ENCODE peak calls at places on chromosome 17, in five cellular contexts. One of them, this sample, is unnamed.

GRCh38 chr17:38465420-38466345 is 37.4 kb downstream of the ARHGAP23 start:
- DNase-seq in SHP77: no peak
- DNase-seq in NCI-H69: peak
- DNase-seq in DND-41: no peak
- DNase-seq in NCI-H1048: no peak
- DNase-seq in this sample: no peak

GRCh38 chr17:38861399-38861843 is 7.9 kb upstream of the RPL23 start:
- DNase-seq in NCI-H69: peak
- DNase-seq in SHP77: no peak
- DNase-seq in NCI-H1048: no peak
- DNase-seq in DND-41: no peak
- DNase-seq in this sample: no peak

GRCh38 chr17:38729886-38730525 is at the start of gene CISD3:
- DNase-seq in DND-41: peak
- DNase-seq in SHP77: peak
- DNase-seq in NCI-H69: peak
- DNase-seq in NCI-H1048: peak
- DNase-seq in this sample: peak

GRCh38 chr17:41771389-41772206 is 14.9 kb downstream of the JUP start:
- DNase-seq in NCI-H69: no peak
- DNase-seq in SHP77: no peak
- DNase-seq in DND-41: no peak
- DNase-seq in NCI-H1048: no peak
- DNase-seq in this sample: no peak

GRCh38 chr17:16573466-16573865 is 4.5 kb upstream of the ZNF287 start:
- DNase-seq in DND-41: no peak
- DNase-seq in NCI-H1048: no peak
- DNase-seq in NCI-H69: no peak
- DNase-seq in SHP77: no peak
- DNase-seq in this sample: no peak

GRCh38 chr17:66702106-66702936 is 132.6 kb upstream of the CACNG5 start:
- DNase-seq in NCI-H1048: no peak
- DNase-seq in NCI-H69: peak
- DNase-seq in DND-41: no peak
- DNase-seq in SHP77: no peak
- DNase-seq in this sample: no peak

GRCh38 chr17:740240-741055 is 8.1 kb downstream of the TLCD3A start:
- DNase-seq in NCI-H1048: no peak
- DNase-seq in DND-41: no peak
- DNase-seq in NCI-H69: no peak
- DNase-seq in SHP77: no peak
- DNase-seq in this sample: no peak

GRCh38 chr17:19250421-19251141 is 13.4 kb downstream of the EPN2 start:
- DNase-seq in SHP77: no peak
- DNase-seq in NCI-H69: peak
- DNase-seq in NCI-H1048: no peak
- DNase-seq in DND-41: no peak
- DNase-seq in this sample: no peak

GRCh38 chr17:32684087-32684828 is 192.7 kb downstream of the MYO1D start:
- DNase-seq in NCI-H1048: no peak
- DNase-seq in SHP77: peak
- DNase-seq in NCI-H69: no peak
- DNase-seq in DND-41: no peak
- DNase-seq in this sample: no peak

GRCh38 chr17:11628374-11628773 is 30.1 kb downstream of the DNAH9 start:
- DNase-seq in DND-41: no peak
- DNase-seq in NCI-H1048: no peak
- DNase-seq in NCI-H69: no peak
- DNase-seq in SHP77: no peak
- DNase-seq in this sample: no peak

GRCh38 chr17:19716108-19717030 is at the start of gene SLC47A2:
- DNase-seq in DND-41: no peak
- DNase-seq in NCI-H1048: no peak
- DNase-seq in NCI-H69: peak
- DNase-seq in SHP77: peak
- DNase-seq in this sample: no peak

GRCh38 chr17:18185832-18186231 is 2.2 kb downstream of the ALKBH5 start:
- DNase-seq in NCI-H69: no peak
- DNase-seq in NCI-H1048: no peak
- DNase-seq in SHP77: no peak
- DNase-seq in DND-41: no peak
- DNase-seq in this sample: no peak

GRCh38 chr17:62725791-62726249 is 82.3 kb downstream of the MARCHF10 start:
- DNase-seq in NCI-H69: no peak
- DNase-seq in DND-41: no peak
- DNase-seq in NCI-H1048: no peak
- DNase-seq in SHP77: no peak
- DNase-seq in this sample: no peak

GRCh38 chr17:16074423-16074822 is 74.8 kb downstream of the TTC19 start:
- DNase-seq in NCI-H69: no peak
- DNase-seq in DND-41: no peak
- DNase-seq in NCI-H1048: no peak
- DNase-seq in SHP77: no peak
- DNase-seq in this sample: no peak

GRCh38 chr17:81027591-81028505 is 7.1 kb upstream of the BAIAP2 start:
- DNase-seq in NCI-H1048: no peak
- DNase-seq in NCI-H69: no peak
- DNase-seq in DND-41: no peak
- DNase-seq in SHP77: no peak
- DNase-seq in this sample: no peak

GRCh38 chr17:76384222-76384986 is at the start of gene SPHK1:
- DNase-seq in NCI-H1048: no peak
- DNase-seq in DND-41: peak
- DNase-seq in SHP77: peak
- DNase-seq in NCI-H69: peak
- DNase-seq in this sample: no peak

GRCh38 chr17:731943-732787 is at the start of gene TLCD3A:
- DNase-seq in NCI-H1048: no peak
- DNase-seq in NCI-H69: peak
- DNase-seq in DND-41: peak
- DNase-seq in SHP77: peak
- DNase-seq in this sample: no peak

GRCh38 chr17:29158515-29159275 is 21.5 kb downstream of the MYO18A start:
- DNase-seq in NCI-H69: no peak
- DNase-seq in DND-41: peak
- DNase-seq in NCI-H1048: no peak
- DNase-seq in SHP77: no peak
- DNase-seq in this sample: no peak

GRCh38 chr17:74977802-74978201 is 5.2 kb upstream of the HID1 start:
- DNase-seq in DND-41: no peak
- DNase-seq in SHP77: no peak
- DNase-seq in NCI-H1048: no peak
- DNase-seq in NCI-H69: no peak
- DNase-seq in this sample: no peak

GRCh38 chr17:77563439-77564102 is 394.9 kb upstream of the TNRC6C start:
- DNase-seq in NCI-H1048: no peak
- DNase-seq in DND-41: no peak
- DNase-seq in NCI-H69: no peak
- DNase-seq in SHP77: no peak
- DNase-seq in this sample: no peak